ENCODE peak calls at places on chromosome 6, in four cellular contexts. One of them, this sample, is unnamed.

GRCh38 chr6:164200071-164200470 is 785.6 kb downstream of the QKI start:
- DNase-seq in spleen: no peak
- DNase-seq in A549: no peak
- DNase-seq in HepG2: no peak
- DNase-seq in this sample: no peak

GRCh38 chr6:129607581-129608186 is 102.3 kb downstream of the ARHGAP18 start:
- DNase-seq in A549: no peak
- DNase-seq in spleen: no peak
- DNase-seq in HepG2: no peak
- DNase-seq in this sample: no peak

GRCh38 chr6:139373928-139374356 is 506 bp downstream of the CITED2 start:
- DNase-seq in A549: peak; percentile 3
- DNase-seq in spleen: no peak
- DNase-seq in HepG2: no peak
- DNase-seq in this sample: peak; percentile 40

GRCh38 chr6:111057074-111057752 is 30.1 kb upstream of the SLC16A10 start:
- DNase-seq in spleen: no peak
- DNase-seq in A549: peak; percentile 39
- DNase-seq in HepG2: peak; percentile 32
- DNase-seq in this sample: no peak

GRCh38 chr6:17588011-17588410 is 12.1 kb upstream of the FAM8A1 start:
- DNase-seq in spleen: no peak
- DNase-seq in HepG2: no peak
- DNase-seq in A549: no peak
- DNase-seq in this sample: no peak

GRCh38 chr6:56708810-56709597 is 66.3 kb upstream of the DST start:
- DNase-seq in A549: no peak
- DNase-seq in HepG2: peak; percentile 66
- DNase-seq in spleen: no peak
- DNase-seq in this sample: no peak

GRCh38 chr6:134431306-134431919 is 113.5 kb upstream of the SGK1 start:
- DNase-seq in spleen: no peak
- DNase-seq in HepG2: no peak
- DNase-seq in A549: no peak
- DNase-seq in this sample: no peak

GRCh38 chr6:1758076-1758679 is 148.5 kb downstream of the FOXC1 start:
- DNase-seq in spleen: no peak
- DNase-seq in A549: no peak
- DNase-seq in HepG2: no peak
- DNase-seq in this sample: no peak

GRCh38 chr6:1535295-1535694 is 74.4 kb upstream of the FOXC1 start:
- DNase-seq in HepG2: no peak
- DNase-seq in A549: no peak
- DNase-seq in spleen: no peak
- DNase-seq in this sample: no peak

GRCh38 chr6:27095914-27096313 is 151.6 kb upstream of the PRSS16 start:
- DNase-seq in HepG2: no peak
- DNase-seq in spleen: no peak
- DNase-seq in A549: no peak
- DNase-seq in this sample: no peak

GRCh38 chr6:116393430-116393829 is 22.7 kb downstream of the DSE start:
- DNase-seq in HepG2: no peak
- DNase-seq in spleen: no peak
- DNase-seq in A549: no peak
- DNase-seq in this sample: no peak

GRCh38 chr6:102197211-102197610 is 803.7 kb downstream of the GRIK2 start:
- DNase-seq in HepG2: no peak
- DNase-seq in A549: no peak
- DNase-seq in spleen: no peak
- DNase-seq in this sample: no peak

GRCh38 chr6:157741321-157741720 is 81.7 kb upstream of the SNX9 start:
- DNase-seq in spleen: no peak
- DNase-seq in A549: no peak
- DNase-seq in HepG2: no peak
- DNase-seq in this sample: no peak

GRCh38 chr6:149483849-149484635 is 772 bp downstream of the ZC3H12D start:
- DNase-seq in HepG2: no peak
- DNase-seq in A549: no peak
- DNase-seq in spleen: no peak
- DNase-seq in this sample: no peak
- TF ChIP-seq POLR2A in HepG2: no peak
- TF ChIP-seq POLR2A in A549: no peak
- TF ChIP-seq POLR2A in spleen: no peak
- TF ChIP-seq POLR2A in this sample: no peak

DNA sequence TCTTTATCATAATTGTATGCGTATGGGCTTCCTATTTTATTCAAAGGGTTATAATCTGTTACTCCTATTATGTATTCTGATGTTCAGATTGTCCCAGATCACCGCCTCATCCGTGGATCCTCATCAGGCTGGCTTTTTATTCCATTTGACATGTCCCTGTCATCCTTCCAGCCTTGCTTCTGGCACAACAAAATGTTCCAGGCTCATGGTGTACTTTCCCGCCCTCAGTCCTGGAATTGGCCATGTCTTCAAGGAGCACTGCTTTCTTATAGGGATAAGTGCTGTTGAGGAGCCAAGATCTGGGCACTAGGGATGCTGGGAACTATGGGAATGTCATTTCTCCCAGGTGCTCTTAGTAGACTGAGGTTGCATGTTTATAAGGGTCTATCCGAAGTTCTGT is 207.8 kb downstream of the JARID2 start:
- DNase-seq in spleen: no peak
- DNase-seq in HepG2: no peak
- DNase-seq in A549: no peak
- DNase-seq in this sample: peak; percentile 72
- H3K4me1 ChIP-seq in spleen: peaks cover 9% of the 10 kb centered on the region
- H3K4me1 ChIP-seq in HepG2: no peaks in the 10 kb centered on the region
- H3K4me1 ChIP-seq in A549: peaks cover 14% of the 10 kb centered on the region
- H3K4me1 ChIP-seq in this sample: no peaks in the 10 kb centered on the region

GRCh38 chr6:26031595-26032386 is 55.4 kb upstream of the HFE start:
- DNase-seq in A549: peak; percentile 86
- DNase-seq in HepG2: peak; percentile 100
- DNase-seq in spleen: peak; percentile 92
- DNase-seq in this sample: peak; percentile 96
- TF ChIP-seq POLR2A in A549: peak; percentile 96
- TF ChIP-seq POLR2A in HepG2: peak; percentile 99
- TF ChIP-seq POLR2A in spleen: peak; percentile 13
- TF ChIP-seq POLR2A in this sample: peak; percentile 4

GRCh38 chr6:149330133-149330532 is 12.6 kb downstream of the TAB2 start:
- DNase-seq in spleen: no peak
- DNase-seq in A549: no peak
- DNase-seq in HepG2: no peak
- DNase-seq in this sample: no peak

GRCh38 chr6:149332602-149333311 is 15.2 kb downstream of the TAB2 start:
- DNase-seq in A549: no peak
- DNase-seq in HepG2: peak; percentile 27
- DNase-seq in spleen: no peak
- DNase-seq in this sample: no peak

GRCh38 chr6:149331043-149331807 is 13.7 kb downstream of the TAB2 start:
- DNase-seq in A549: no peak
- DNase-seq in HepG2: no peak
- DNase-seq in spleen: no peak
- DNase-seq in this sample: no peak

GRCh38 chr6:149334201-149334600 is 16.7 kb downstream of the TAB2 start:
- DNase-seq in A549: no peak
- DNase-seq in spleen: no peak
- DNase-seq in HepG2: no peak
- DNase-seq in this sample: no peak

GRCh38 chr6:149331871-149332270 is 14.4 kb downstream of the TAB2 start:
- DNase-seq in HepG2: no peak
- DNase-seq in A549: no peak
- DNase-seq in spleen: no peak
- DNase-seq in this sample: no peak
- H3K4me1 ChIP-seq in HepG2: peaks cover 69% of the 10 kb centered on the region
- H3K4me1 ChIP-seq in A549: peaks cover 74% of the 10 kb centered on the region
- H3K4me1 ChIP-seq in spleen: peaks cover 55% of the 10 kb centered on the region
- H3K4me1 ChIP-seq in this sample: peaks cover 24% of the 10 kb centered on the region

DNA sequence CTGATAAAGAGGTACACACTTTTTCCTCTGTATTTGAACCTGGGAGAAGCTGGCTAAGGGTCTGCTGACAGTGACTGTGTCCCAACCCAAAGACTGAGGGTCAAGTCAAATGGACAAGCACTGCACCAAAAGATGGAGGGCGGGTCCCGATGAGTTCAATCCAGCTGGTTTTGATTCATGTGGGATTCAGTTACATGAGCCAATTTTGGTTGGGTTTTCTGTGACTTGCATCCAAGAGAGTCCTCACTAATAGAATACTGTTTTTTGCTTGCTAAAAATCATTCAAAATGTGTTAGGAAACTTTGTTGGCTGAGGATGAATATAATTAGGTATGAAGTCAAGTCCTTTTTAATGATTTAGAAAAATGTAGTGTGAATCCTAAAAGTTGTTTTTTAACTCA is 323.8 kb upstream of the NOX3 start:
- DNase-seq in spleen: no peak
- DNase-seq in A549: no peak
- DNase-seq in HepG2: no peak
- DNase-seq in this sample: no peak
- TF ChIP-seq POLR2A in spleen: no peak
- TF ChIP-seq POLR2A in A549: no peak
- TF ChIP-seq POLR2A in HepG2: no peak
- TF ChIP-seq POLR2A in this sample: no peak

DNA sequence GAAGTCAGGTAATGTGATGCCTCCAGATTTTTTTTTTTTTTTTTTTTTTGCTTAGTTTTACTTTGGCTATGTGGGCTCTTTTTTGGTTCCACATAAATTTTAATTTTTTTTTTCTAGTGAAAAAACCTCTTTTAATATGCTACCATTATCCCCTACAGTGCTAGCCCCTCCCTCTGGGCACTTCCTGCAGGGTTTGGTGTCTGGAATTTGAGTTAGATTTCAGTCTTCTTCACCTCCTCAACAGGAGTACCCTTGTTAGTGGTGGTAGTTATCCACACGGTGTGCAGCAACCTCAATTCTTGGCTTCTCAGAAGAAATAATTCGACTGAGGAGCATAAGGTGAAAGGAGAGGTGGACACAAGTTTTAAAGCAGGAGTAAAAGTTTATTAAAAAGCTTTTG is 128.8 kb upstream of the SYNCRIP start:
- DNase-seq in HepG2: no peak
- DNase-seq in spleen: no peak
- DNase-seq in A549: no peak
- DNase-seq in this sample: no peak
- H3K4me1 ChIP-seq in HepG2: no peaks in the 10 kb centered on the region
- H3K4me1 ChIP-seq in spleen: no peaks in the 10 kb centered on the region
- H3K4me1 ChIP-seq in A549: no peaks in the 10 kb centered on the region
- H3K4me1 ChIP-seq in this sample: no peaks in the 10 kb centered on the region

GRCh38 chr6:25506020-25506419 is 146.0 kb upstream of the SCGN start:
- DNase-seq in spleen: no peak
- DNase-seq in HepG2: no peak
- DNase-seq in A549: no peak
- DNase-seq in this sample: no peak
- TF ChIP-seq POLR2A in spleen: no peak
- TF ChIP-seq POLR2A in HepG2: no peak
- TF ChIP-seq POLR2A in A549: no peak
- TF ChIP-seq POLR2A in this sample: no peak